ENCODE peak calls at places on chromosome 19, in seven cellular contexts. V is GM12878, O is transverse colon, Z is upper lobe of left lung, P is tibial nerve, E is suprapubic skin, B is A549. X is an unnamed sample.

GRCh38 chr19:17479325-17479791 is 9.0 kb downstream of the SLC27A1 start:
- DNase-seq in V (no peak), O (no peak), Z (no peak), P (no peak), E (no peak), B (no peak), X (no peak)

GRCh38 chr19:38713227-38713649 is 31.0 kb downstream of the CAPN12 start:
- DNase-seq in V (no peak), O (peak), Z (peak), P (peak), E (no peak), B (no peak), X (peak)

GRCh38 chr19:18660051-18660910 is 23.2 kb upstream of the CRTC1 start:
- DNase-seq in V (no peak), O (peak), Z (peak), P (peak), E (no peak), B (peak), X (no peak)

GRCh38 chr19:12450817-12451216 is 10.0 kb upstream of the ZNF443 start:
- DNase-seq in V (no peak), O (no peak), Z (no peak), P (no peak), E (no peak), B (no peak), X (no peak)

GRCh38 chr19:14530005-14530348 is 583 bp downstream of the TECR start:
- DNase-seq in V (no peak), O (peak), Z (no peak), P (no peak), E (peak), B (no peak), X (no peak)

GRCh38 chr19:2797280-2797679 is 12.0 kb downstream of the THOP1 start:
- DNase-seq in V (no peak), O (no peak), Z (no peak), P (no peak), E (no peak), B (no peak), X (no peak)

GRCh38 chr19:43470288-43470687 is 4.9 kb upstream of the LYPD3 start:
- DNase-seq in V (no peak), O (no peak), Z (no peak), P (no peak), E (no peak), B (no peak), X (no peak)

GRCh38 chr19:48745208-48745995 is 1.3 kb downstream of the IZUMO1 start:
- DNase-seq in V (no peak), O (peak), Z (no peak), P (no peak), E (no peak), B (peak), X (peak)

GRCh38 chr19:58044391-58044790 is 10.6 kb downstream of the ZSCAN1 start:
- DNase-seq in V (no peak), O (no peak), Z (peak), P (no peak), E (no peak), B (no peak), X (no peak)

GRCh38 chr19:47790398-47790814 is 11.9 kb downstream of the SELENOW start:
- DNase-seq in V (no peak), O (peak), Z (peak), P (peak), E (peak), B (peak), X (peak)

GRCh38 chr19:8973501-8974091 is 36.6 kb downstream of the MUC16 start:
- DNase-seq in V (no peak), O (no peak), Z (no peak), P (no peak), E (no peak), B (no peak), X (no peak)

GRCh38 chr19:44750713-44751112 is 2.2 kb downstream of the BCL3 start:
- DNase-seq in V (no peak), O (no peak), Z (no peak), P (no peak), E (no peak), B (no peak), X (no peak)

GRCh38 chr19:20969498-20969897 is 46.4 kb downstream of the ZNF85 start:
- DNase-seq in V (no peak), O (no peak), Z (no peak), P (no peak), E (no peak), B (no peak), X (no peak)

GRCh38 chr19:39409207-39409885 is 2.7 kb downstream of the ZFP36 start:
- DNase-seq in V (no peak), O (peak), Z (peak), P (peak), E (peak), B (peak), X (peak)

GRCh38 chr19:38849746-38850230 is at the start of gene HNRNPL:
- DNase-seq in V (no peak), O (peak), Z (peak), P (no peak), E (no peak), B (no peak), X (no peak)

GRCh38 chr19:3479819-3480215 is 508 bp downstream of the SMIM24 start:
- DNase-seq in V (no peak), O (no peak), Z (no peak), P (no peak), E (no peak), B (no peak), X (no peak)

GRCh38 chr19:38714354-38714778 is 29.9 kb downstream of the CAPN12 start:
- DNase-seq in V (no peak), O (no peak), Z (no peak), P (no peak), E (no peak), B (no peak), X (no peak)

GRCh38 chr19:13984875-13985741 is 21.0 kb downstream of the RFX1 start:
- DNase-seq in V (no peak), O (no peak), Z (no peak), P (no peak), E (no peak), B (no peak), X (no peak)

GRCh38 chr19:5055457-5055776 is 86.5 kb downstream of the KDM4B start:
- DNase-seq in V (no peak), O (no peak), Z (peak), P (no peak), E (no peak), B (no peak), X (no peak)

GRCh38 chr19:5059767-5060166 is 90.9 kb downstream of the KDM4B start:
- DNase-seq in V (no peak), O (no peak), Z (peak), P (no peak), E (no peak), B (no peak), X (no peak)

GRCh38 chr19:5058456-5059190 is 89.7 kb downstream of the KDM4B start:
- DNase-seq in V (no peak), O (no peak), Z (peak), P (no peak), E (no peak), B (no peak), X (no peak)

GRCh38 chr19:5059191-5059579 is 90.3 kb downstream of the KDM4B start:
- DNase-seq in V (no peak), O (no peak), Z (peak), P (no peak), E (no peak), B (no peak), X (no peak)

GRCh38 chr19:5057860-5058259 is 88.9 kb downstream of the KDM4B start:
- DNase-seq in V (no peak), O (no peak), Z (no peak), P (no peak), E (no peak), B (peak), X (no peak)
- H3K27ac ChIP-seq in V (no peak), O (no peak), Z (no peak), P (no peak), E (no peak), B (no peak), X (no peak)

GRCh38 chr19:35031072-35031881 is 1.0 kb downstream of the SCN1B start:
- DNase-seq in V (no peak), O (no peak), Z (peak), P (no peak), E (no peak), B (peak), X (no peak)

GRCh38 chr19:35027851-35028599 is 2.2 kb upstream of the SCN1B start:
- DNase-seq in V (no peak), O (no peak), Z (no peak), P (no peak), E (no peak), B (no peak), X (no peak)

GRCh38 chr19:35032356-35032865 is 2.1 kb downstream of the SCN1B start:
- DNase-seq in V (no peak), O (no peak), Z (no peak), P (no peak), E (no peak), B (no peak), X (no peak)

GRCh38 chr19:35029737-35030256 is 473 bp upstream of the SCN1B start:
- DNase-seq in V (no peak), O (no peak), Z (no peak), P (no peak), E (no peak), B (peak), X (no peak)

DNA sequence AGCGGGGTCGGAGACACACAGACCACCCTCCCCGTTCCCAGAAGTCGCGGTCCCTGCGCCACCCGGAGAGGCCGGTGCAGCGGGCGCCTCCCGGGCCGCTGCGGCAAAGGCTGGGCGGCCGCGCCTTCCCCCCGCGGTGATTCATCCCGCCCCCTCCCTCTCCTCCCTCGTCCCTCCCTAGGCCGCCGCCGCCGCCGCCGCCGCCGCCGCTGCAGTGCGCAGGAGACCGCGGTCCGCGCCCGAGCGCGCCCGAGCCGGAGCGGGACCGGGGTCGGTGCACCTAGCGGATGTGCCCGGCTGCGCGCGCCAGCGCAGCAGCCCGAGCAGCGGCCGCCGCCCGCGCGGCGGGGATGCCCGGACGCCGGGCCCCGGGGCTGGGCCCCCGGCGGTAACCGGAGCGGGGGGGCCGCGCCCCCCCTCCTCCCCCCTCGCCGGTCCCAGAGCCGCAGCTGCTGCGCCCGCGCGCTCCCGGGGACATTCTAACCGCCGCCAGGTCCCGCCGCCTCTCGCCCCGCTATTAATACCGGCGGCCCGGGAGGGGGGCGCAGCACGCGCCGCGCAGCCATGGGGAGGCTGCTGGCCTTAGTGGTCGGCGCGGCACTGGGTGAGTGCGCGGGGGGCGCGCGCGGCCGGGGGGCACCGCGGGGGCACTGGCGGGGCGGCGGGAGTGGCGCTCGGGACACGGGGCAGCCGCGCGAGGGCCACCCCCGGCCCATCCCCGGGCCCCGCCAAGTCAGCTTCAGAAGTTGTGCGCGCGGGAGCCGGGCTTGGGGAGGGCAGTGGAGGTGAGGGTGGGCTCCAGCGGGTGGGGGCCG is at the start of gene SCN1B:
- DNase-seq in V (no peak), O (peak), Z (peak), P (no peak), E (no peak), B (peak), X (peak)
- TF ChIP-seq POLR2A in V (no peak), O (no peak), Z (no peak), P (peak), E (no peak), B (no peak), X (no peak)

GRCh38 chr19:638901-639250 is 803 bp upstream of the FGF22 start:
- DNase-seq in V (no peak), O (no peak), Z (no peak), P (no peak), E (no peak), B (no peak), X (no peak)

GRCh38 chr19:640156-640548 is 473 bp downstream of the FGF22 start:
- DNase-seq in V (no peak), O (no peak), Z (no peak), P (no peak), E (no peak), B (no peak), X (no peak)

GRCh38 chr19:641702-642101 is 2.0 kb downstream of the FGF22 start:
- DNase-seq in V (no peak), O (no peak), Z (peak), P (no peak), E (no peak), B (no peak), X (no peak)

GRCh38 chr19:640606-641170 is 1.0 kb downstream of the FGF22 start:
- DNase-seq in V (no peak), O (no peak), Z (peak), P (no peak), E (no peak), B (no peak), X (no peak)

DNA sequence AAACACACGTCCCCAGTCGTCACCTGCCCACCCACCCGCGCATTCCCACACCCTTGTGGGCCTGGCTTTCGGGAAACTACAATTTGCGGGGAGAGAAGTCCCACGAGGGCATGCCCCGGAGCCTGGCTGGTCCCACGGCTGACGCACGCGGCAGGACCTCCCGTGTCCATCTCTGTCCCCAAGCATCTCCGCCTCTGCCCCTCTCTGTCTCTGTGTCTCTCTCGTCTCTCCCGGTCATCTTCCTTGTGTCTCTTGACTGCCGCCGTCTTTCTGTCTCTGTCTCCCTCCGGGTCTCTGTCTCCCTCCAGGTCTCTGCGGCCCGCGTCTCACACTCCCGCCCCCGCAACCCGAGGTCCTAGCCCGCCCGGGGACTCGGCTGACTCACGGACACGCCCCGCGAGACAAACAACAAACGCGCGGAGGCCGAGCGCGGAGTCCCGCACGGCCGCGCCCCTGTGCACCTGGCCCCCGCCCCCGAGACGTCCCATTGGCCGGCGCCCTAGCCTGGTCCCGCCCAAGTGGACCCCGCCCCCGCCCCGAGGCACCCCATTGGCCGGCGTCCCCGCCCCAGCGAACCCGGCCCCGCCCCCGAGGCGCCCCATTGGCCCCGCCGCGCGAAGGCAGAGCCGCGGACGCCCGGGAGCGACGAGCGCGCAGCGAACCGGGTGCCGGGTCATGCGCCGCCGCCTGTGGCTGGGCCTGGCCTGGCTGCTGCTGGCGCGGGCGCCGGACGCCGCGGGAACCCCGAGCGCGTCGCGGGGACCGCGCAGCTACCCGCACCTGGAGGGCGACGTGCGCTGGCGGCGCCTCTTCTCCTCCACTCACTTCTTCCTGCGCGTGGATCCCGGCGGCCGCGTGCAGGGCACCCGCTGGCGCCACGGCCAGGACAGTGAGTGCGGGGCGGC is at the start of gene FGF22:
- DNase-seq in V (no peak), O (peak), Z (peak), P (peak), E (peak), B (peak), X (peak)
- TF ChIP-seq EP300 in V (no peak), O (no peak), Z (no peak), P (peak), E (no peak), B (no peak), X (no peak)

DNA sequence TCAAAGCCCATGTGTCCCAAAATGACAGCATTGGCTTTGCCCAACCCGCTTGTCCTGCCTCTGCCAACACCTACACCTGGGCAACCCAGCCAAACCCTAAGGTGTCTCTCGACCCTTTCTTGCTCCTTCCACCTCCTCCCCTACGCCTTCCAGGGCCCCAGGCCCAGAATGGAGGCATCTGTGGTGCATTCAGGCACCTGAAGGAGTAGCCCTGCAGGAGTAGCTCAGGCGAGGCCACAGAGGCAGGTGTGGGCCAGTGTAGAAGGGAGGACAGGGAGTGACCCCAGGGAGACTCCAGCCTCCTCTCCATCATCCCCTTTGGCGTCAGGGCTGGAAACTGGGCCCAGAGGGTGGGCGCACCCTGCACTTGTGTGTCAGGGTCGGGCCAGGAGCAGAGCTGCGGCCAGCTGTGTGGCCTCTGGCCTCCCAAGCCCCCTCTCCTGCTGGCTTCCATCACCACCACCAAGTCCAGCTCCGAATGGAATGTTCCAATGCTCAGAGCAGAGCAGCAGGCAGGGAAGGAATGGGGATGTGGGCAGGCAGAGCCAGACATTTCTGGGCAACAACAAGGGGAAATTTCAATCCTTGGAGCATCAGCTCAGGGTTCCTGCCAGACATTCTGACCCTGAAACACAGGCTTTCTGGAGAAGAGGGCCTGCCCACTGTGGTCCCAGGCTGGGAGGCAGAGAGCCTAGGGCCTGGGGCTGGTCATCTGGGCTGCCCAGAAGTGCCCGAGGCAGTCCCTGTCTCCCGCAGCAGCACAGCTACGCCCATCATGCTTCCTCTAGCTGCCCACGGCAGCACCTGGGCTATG is 16.4 kb downstream of the PLEKHF1 start:
- DNase-seq in V (no peak), O (no peak), Z (peak), P (no peak), E (no peak), B (no peak), X (no peak)
- H3K27ac ChIP-seq in V (no peak), O (peak), Z (peak), P (peak), E (peak), B (no peak), X (no peak)

DNA sequence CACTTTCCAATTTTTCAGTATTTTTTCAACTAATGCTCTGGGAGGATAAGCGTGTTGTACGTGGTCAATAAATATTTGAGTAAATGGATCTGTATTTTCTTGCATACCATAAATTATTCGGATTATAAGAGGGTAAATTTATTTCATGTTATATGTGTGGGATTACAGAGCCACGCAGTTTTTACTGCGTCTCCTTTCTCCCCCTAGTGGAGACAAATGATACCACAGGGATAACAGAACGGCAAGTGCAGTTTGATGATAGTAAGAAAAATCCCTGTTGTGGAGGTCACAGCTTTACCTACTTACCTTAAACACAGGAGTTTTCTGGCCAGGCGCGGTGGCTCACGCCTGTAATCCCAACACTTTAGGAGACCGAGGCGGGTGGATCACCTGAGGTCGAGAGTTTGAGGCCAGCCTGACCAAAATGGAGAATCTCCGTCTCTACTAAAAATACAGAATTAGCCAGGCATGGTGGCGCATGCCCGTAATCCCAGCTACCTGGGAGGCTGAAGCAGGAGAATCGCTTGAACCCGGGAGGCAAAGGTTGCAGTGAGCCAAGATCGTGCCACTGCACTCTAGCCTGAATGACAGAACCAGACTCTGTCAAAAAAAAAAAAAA is 16.8 kb downstream of the MBD3L2B start:
- DNase-seq in V (no peak), O (no peak), Z (no peak), P (no peak), E (no peak), B (peak), X (no peak)
- TF ChIP-seq POLR2A in V (no peak), O (no peak), Z (no peak), P (no peak), E (no peak), B (no peak), X (no peak)

GRCh38 chr19:35645680-35646511 is 2.2 kb upstream of the COX6B1 start:
- DNase-seq in V (no peak), O (no peak), Z (no peak), P (no peak), E (no peak), B (no peak), X (no peak)
- TF ChIP-seq EP300 in V (no peak), O (no peak), Z (no peak), P (no peak), E (no peak), B (no peak), X (no peak)

DNA sequence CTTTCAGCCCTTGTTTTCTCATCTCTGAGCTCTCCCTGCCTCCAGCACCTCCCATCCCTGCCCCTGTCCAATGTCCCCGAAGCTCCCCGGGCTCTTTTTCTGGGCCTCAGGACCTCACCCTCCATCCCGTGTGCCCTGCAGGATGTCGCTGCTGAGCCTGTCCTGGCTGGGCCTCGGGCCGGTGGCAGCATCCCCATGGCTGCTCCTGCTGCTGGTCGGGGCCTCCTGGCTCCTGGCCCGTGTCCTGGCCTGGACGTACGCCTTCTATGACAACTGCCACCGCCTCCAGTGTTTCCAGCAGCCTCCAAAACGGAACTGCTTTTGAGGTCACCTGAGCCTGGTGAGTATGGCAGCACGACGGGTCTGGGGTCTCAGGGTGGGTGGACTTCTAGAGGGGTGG is 51.1 kb upstream of the CYP4F8 start:
- DNase-seq in V (no peak), O (no peak), Z (peak), P (no peak), E (no peak), B (no peak), X (no peak)
- H3K27ac ChIP-seq in V (no peak), O (no peak), Z (no peak), P (no peak), E (no peak), B (no peak), X (no peak)

X was measured in ovary.